ENCODE peak calls at places on chromosome 5, in eight cellular contexts. Z is B cell; E is cerebellar nuclear complex; R is endothelial cell; C is NCI-H2081; I is cardiac fibroblast; H is non-pigmented ciliary epithelial cell; T is CD4-positive, alpha-beta memory T cell. O is an unnamed sample.

GRCh38 chr5:42970636-42971559 is 69.2 kb downstream of the ANXA2R start:
- DNase-seq in Z (no peak), E (no peak), R (peak), C (no peak), I (peak), H (no peak), T (no peak), O (no peak)

GRCh38 chr5:163489055-163489744 is 16.2 kb upstream of the MAT2B start:
- DNase-seq in Z (no peak), E (no peak), R (peak), C (no peak), I (peak), H (no peak), T (no peak), O (no peak)

GRCh38 chr5:99586878-99587277 is 658.1 kb upstream of the CHD1 start:
- DNase-seq in Z (no peak), E (no peak), R (no peak), C (no peak), I (no peak), H (no peak), T (no peak), O (no peak)

GRCh38 chr5:157473383-157474370 is 13.7 kb downstream of the NIPAL4 start:
- DNase-seq in Z (no peak), E (no peak), R (no peak), C (no peak), I (peak), H (peak), T (no peak), O (no peak)

GRCh38 chr5:137750436-137750835 is 3.7 kb downstream of the HNRNPA0 start:
- DNase-seq in Z (no peak), E (no peak), R (no peak), C (no peak), I (no peak), H (no peak), T (no peak), O (no peak)

GRCh38 chr5:149831492-149831891 is 101.4 kb downstream of the PPARGC1B start:
- DNase-seq in Z (peak), E (no peak), R (no peak), C (no peak), I (peak), H (no peak), T (no peak), O (peak)

GRCh38 chr5:32487008-32487407 is 42.5 kb upstream of the ZFR start:
- DNase-seq in Z (no peak), E (no peak), R (no peak), C (no peak), I (no peak), H (no peak), T (no peak), O (no peak)

GRCh38 chr5:78467744-78468357 is 107.4 kb downstream of the SCAMP1 start:
- DNase-seq in Z (peak), E (no peak), R (no peak), C (peak), I (peak), H (peak), T (no peak), O (no peak)

GRCh38 chr5:14745188-14745563 is 80.7 kb downstream of the OTULIN start:
- DNase-seq in Z (no peak), E (no peak), R (no peak), C (no peak), I (no peak), H (no peak), T (no peak), O (no peak)

GRCh38 chr5:126941403-126941802 is 89.0 kb downstream of the MARCHF3 start:
- DNase-seq in Z (no peak), E (no peak), R (no peak), C (no peak), I (no peak), H (no peak), T (no peak), O (no peak)

GRCh38 chr5:109945097-109945678 is 255.5 kb downstream of the MAN2A1 start:
- DNase-seq in Z (no peak), E (no peak), R (no peak), C (no peak), I (no peak), H (no peak), T (no peak), O (no peak)

GRCh38 chr5:53031695-53032096 is 42.5 kb downstream of the ITGA2 start:
- DNase-seq in Z (no peak), E (no peak), R (no peak), C (no peak), I (peak), H (peak), T (peak), O (no peak)

GRCh38 chr5:133445744-133446143 is 166.6 kb downstream of the FSTL4 start:
- DNase-seq in Z (no peak), E (no peak), R (no peak), C (no peak), I (no peak), H (no peak), T (no peak), O (no peak)

GRCh38 chr5:170451764-170452365 is 52.0 kb upstream of the KCNIP1 start:
- DNase-seq in Z (no peak), E (no peak), R (no peak), C (no peak), I (peak), H (no peak), T (no peak), O (no peak)